ENCODE peak calls at places on chromosomes 13 and 19, in six cellular contexts. V, D, H, R, A and Q are unnamed samples.

GRCh38 chr13:71618154-71618553 is 248.8 kb downstream of the DACH1 start:
- ATAC-seq in A (no peak), R (no peak), D (no peak), H (no peak), V (no peak), Q (no peak)

GRCh38 chr19:5837768-5838364 is 1.6 kb downstream of the FUT6 start:
- ATAC-seq in V (peak; percentile 26), A (no peak), R (no peak), H (no peak), D (no peak), Q (no peak)

GRCh38 chr13:109271061-109271460 is 515.3 kb downstream of the IRS2 start:
- ATAC-seq in R (no peak), H (no peak), A (no peak), D (no peak), V (no peak), Q (no peak)

GRCh38 chr19:39467941-39468340 is 12.7 kb upstream of the TIMM50 start:
- ATAC-seq in R (no peak), A (no peak), H (no peak), V (no peak), D (no peak), Q (no peak)

GRCh38 chr13:25887962-25888655 is 163.7 kb downstream of the SHISA2 start:
- ATAC-seq in A (no peak), H (no peak), D (no peak), R (no peak), V (no peak), Q (no peak)

GRCh38 chr19:11203194-11204075 is 6.1 kb upstream of the KANK2 start:
- ATAC-seq in A (peak; percentile 71), V (peak; percentile 77), R (peak; percentile 76), D (peak; percentile 91), H (peak; percentile 88), Q (peak; percentile 86)

GRCh38 chr19:3403489-3404323 is 37.3 kb downstream of the NFIC start:
- ATAC-seq in A (no peak), V (no peak), R (peak; percentile 64), H (no peak), D (no peak), Q (peak; percentile 83)

GRCh38 chr13:96982672-96983071 is 11.6 kb downstream of the OXGR1 start:
- ATAC-seq in R (no peak), A (no peak), H (no peak), V (no peak), D (no peak), Q (peak; percentile 66)

GRCh38 chr13:94433055-94433947 is 46.2 kb downstream of the DCT start:
- ATAC-seq in D (peak; percentile 91), R (no peak), H (no peak), V (peak; percentile 95), A (peak; percentile 89), Q (no peak)

GRCh38 chr19:34383599-34383998 is 18.6 kb downstream of the GPI start:
- ATAC-seq in V (no peak), D (no peak), H (no peak), R (no peak), A (no peak), Q (no peak)

GRCh38 chr19:11045536-11045935 is 43.7 kb upstream of the LDLR start:
- ATAC-seq in D (no peak), R (no peak), H (no peak), V (no peak), A (no peak), Q (no peak)

GRCh38 chr19:56159009-56159501 is 16.8 kb upstream of the GALP start:
- ATAC-seq in R (no peak), H (no peak), D (no peak), A (no peak), V (no peak), Q (no peak)

GRCh38 chr19:49084206-49085019 is 838 bp upstream of the SNRNP70 start:
- ATAC-seq in H (peak; percentile 0), D (no peak), V (peak; percentile 8), R (peak; percentile 12), A (no peak), Q (no peak)

GRCh38 chr19:45396389-45397260 is 8.2 kb downstream of the PPP1R13L start:
- ATAC-seq in A (no peak), H (no peak), V (no peak), R (no peak), D (peak; percentile 33), Q (no peak)
- H3K4me3 ChIP-seq in A (no peak overlapping the region), H (no peak overlapping the region), V (no peak overlapping the region), R (no peak overlapping the region), D (peak overlapping the region; percentile 67), Q (no peak overlapping the region)

GRCh38 chr13:113856716-113857065 is 7.2 kb downstream of the GAS6 start:
- ATAC-seq in A (no peak), V (peak; percentile 79), H (no peak), R (no peak), D (no peak), Q (peak; percentile 11)
- TF ChIP-seq POLR2AphosphoS5 in A (no peak), V (no peak), H (no peak), R (no peak), D (no peak), Q (peak; percentile 50)

GRCh38 chr19:42402376-42403116 is 12.4 kb upstream of the CNFN start:
- ATAC-seq in H (no peak), D (peak; percentile 5), V (no peak), A (no peak), R (no peak), Q (no peak)
- H3K4me3 ChIP-seq in H (peak overlapping the region; percentile 35), D (peak overlapping the region; percentile 84), V (no peak overlapping the region), A (no peak overlapping the region), R (peak overlapping the region; percentile 48), Q (peak overlapping the region; percentile 69)

GRCh38 chr19:17751103-17751911 is at the start of gene FCHO1:
- ATAC-seq in D (no peak), A (peak; percentile 71), H (no peak), R (no peak), V (peak; percentile 10), Q (no peak)
- TF ChIP-seq POLR2AphosphoS5 in D (no peak), A (peak; percentile 59), H (no peak), R (no peak), V (no peak), Q (no peak)

DNA sequence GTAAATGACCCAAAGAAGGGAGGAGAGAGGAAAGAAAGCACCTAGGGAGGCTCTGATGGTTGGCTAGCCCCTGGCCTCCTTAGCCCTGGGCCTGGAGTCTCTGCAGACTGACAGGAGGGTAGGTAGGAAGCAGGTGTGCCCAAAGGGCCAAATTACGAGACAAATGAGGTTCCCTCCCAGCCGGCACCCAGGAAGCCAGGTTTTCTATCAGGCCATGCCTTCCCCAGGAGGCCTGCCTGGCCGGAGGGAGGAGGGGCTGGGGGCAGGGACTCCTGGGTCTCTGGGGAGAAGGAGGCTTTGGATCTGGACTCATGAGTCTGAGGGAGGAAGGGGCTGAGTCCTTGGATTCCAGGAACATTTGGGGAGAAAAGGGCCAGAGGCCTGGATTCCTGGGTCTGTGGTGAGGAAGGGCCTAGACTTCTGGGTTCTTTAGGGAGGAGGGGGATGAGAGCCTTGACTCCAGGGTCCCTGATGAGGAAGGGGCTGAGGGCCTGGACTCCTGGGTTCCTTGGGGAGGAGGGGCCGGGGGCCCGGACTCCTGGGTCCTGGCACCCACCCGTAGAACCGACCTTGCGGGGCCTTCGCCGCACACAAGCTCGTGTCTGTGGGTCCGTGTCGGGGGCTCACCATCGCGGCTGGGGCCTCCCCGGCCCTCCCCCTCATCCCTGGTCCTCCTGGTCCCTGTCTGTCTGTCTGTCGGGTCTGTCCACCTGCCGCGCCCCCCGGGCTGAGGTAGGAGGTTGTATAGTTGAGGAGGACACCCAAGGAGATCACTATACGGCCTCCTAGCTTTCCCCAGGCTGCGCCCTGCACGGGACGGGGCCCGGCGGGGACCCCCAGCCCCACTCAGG is 840 bp upstream of the SPACA6 start:
- ATAC-seq in H (no peak), A (no peak), R (no peak), V (no peak), D (no peak), Q (no peak)
- H3K4me3 ChIP-seq in H (no peak overlapping the region), A (no peak overlapping the region), R (peak overlapping the region; percentile 76), V (no peak overlapping the region), D (peak overlapping the region; percentile 76), Q (peak overlapping the region; percentile 64)

DNA sequence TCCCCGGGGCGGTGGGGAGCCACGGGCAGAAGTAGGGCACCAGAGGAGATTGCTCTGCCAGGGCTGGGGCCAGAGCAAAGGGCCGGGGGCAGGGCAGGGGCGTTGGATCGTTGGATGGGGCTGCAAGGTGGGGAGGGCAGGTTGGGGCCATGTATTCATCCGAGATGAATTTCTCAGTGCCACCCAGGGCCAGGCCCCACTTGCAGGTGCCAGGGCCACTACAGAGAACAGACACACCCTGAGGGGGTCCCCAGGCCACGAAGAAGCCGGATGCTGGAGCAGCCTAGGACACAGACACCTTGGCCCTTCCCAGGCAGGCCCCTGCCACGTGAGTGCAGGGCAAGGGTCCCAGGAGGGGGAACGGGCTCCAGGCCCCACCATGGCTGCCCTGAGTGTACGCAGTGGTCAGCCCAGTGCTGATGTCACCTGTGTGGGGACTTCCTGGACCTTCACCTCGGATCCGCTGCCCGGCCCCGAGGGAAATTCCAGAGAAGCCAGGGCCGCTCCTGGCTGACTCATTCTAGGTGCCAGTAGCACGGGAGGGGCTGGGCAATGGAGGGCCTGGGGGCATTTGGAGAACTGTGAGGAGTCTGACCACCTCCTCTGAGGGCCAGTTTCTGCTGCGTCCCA is 9.6 kb upstream of the SBNO2 start:
- ATAC-seq in A (peak; percentile 87), H (peak; percentile 74), R (peak; percentile 90), D (no peak), V (peak; percentile 92), Q (no peak)
- TF ChIP-seq POLR2AphosphoS5 in A (peak; percentile 34), H (peak; percentile 66), R (peak; percentile 46), D (no peak), V (no peak), Q (no peak)

DNA sequence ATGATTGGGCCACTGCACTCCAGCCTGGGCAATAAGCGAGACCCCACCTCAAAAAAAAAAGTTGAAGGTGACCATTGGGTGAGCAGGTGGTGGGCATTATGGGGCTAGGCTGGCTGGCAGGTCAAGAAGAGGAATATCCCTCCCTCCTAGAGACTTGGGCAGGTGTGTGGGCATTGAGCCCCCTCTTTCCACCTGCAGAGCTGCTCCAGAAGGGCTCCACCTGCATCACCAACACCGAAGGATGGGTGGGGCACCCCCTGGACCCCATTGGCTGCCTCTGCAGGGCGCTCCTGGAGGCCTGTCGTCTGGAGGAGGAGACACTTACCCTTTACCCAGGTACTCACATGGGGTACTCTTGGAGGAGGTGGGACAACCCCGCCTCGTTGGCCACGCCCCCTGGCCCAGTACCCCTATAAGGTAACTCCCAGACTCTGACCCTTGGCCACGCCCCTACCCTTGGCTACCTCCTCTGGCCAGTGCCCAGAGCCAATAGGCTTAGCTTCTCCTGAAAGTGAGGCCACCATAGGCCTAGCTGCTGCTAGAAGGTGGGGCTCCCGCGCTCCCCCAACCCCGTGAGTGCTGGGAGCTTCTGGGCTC is 21.9 kb downstream of the ZSWIM4 start:
- ATAC-seq in R (peak; percentile 80), H (peak; percentile 86), A (peak; percentile 67), D (peak; percentile 90), V (peak; percentile 72), Q (no peak)
- H3K4me3 ChIP-seq in R (no peak overlapping the region), H (no peak overlapping the region), A (no peak overlapping the region), D (peak overlapping the region; percentile 65), V (no peak overlapping the region), Q (no peak overlapping the region)